ENCODE peak calls at places on chromosome X, in four cellular contexts. One of them, this sample, is unnamed.

GRCh38 chrX:31154941-31155340 is 83.1 kb upstream of the FTHL17 start:
- DNase-seq in stimulated activated CD4-positive, alpha-beta T cell treated with anti-CD3 and anti-CD28 coated beads, Interleukin-4, amount 100 ng/mL, for 48 hours: no peak
- DNase-seq in AG04450: no peak
- DNase-seq in GM12892: no peak
- DNase-seq in this sample: no peak

GRCh38 chrX:3678287-3678686 is 35.2 kb downstream of the PRKX start:
- DNase-seq in stimulated activated CD4-positive, alpha-beta T cell treated with anti-CD3 and anti-CD28 coated beads, Interleukin-4, amount 100 ng/mL, for 48 hours: no peak
- DNase-seq in AG04450: no peak
- DNase-seq in GM12892: no peak
- DNase-seq in this sample: no peak

GRCh38 chrX:10926404-10926803 is 184.7 kb upstream of the HCCS start:
- DNase-seq in stimulated activated CD4-positive, alpha-beta T cell treated with anti-CD3 and anti-CD28 coated beads, Interleukin-4, amount 100 ng/mL, for 48 hours: no peak
- DNase-seq in AG04450: no peak
- DNase-seq in GM12892: no peak
- DNase-seq in this sample: no peak

GRCh38 chrX:10769165-10769564 is 148.8 kb upstream of the MID1 start:
- DNase-seq in stimulated activated CD4-positive, alpha-beta T cell treated with anti-CD3 and anti-CD28 coated beads, Interleukin-4, amount 100 ng/mL, for 48 hours: no peak
- DNase-seq in AG04450: no peak
- DNase-seq in GM12892: peak
- DNase-seq in this sample: no peak

GRCh38 chrX:52923781-52924241 is 26.7 kb downstream of the FAM156B start:
- DNase-seq in stimulated activated CD4-positive, alpha-beta T cell treated with anti-CD3 and anti-CD28 coated beads, Interleukin-4, amount 100 ng/mL, for 48 hours: no peak
- DNase-seq in AG04450: no peak
- DNase-seq in GM12892: no peak
- DNase-seq in this sample: no peak

GRCh38 chrX:46257451-46257879 is 287.8 kb downstream of the ZNF674 start:
- DNase-seq in stimulated activated CD4-positive, alpha-beta T cell treated with anti-CD3 and anti-CD28 coated beads, Interleukin-4, amount 100 ng/mL, for 48 hours: no peak
- DNase-seq in AG04450: no peak
- DNase-seq in GM12892: no peak
- DNase-seq in this sample: no peak

GRCh38 chrX:118272237-118272636 is 73.7 kb upstream of the WDR44 start:
- DNase-seq in stimulated activated CD4-positive, alpha-beta T cell treated with anti-CD3 and anti-CD28 coated beads, Interleukin-4, amount 100 ng/mL, for 48 hours: no peak
- DNase-seq in AG04450: no peak
- DNase-seq in GM12892: no peak
- DNase-seq in this sample: no peak

GRCh38 chrX:67596839-67597790 is 53.3 kb downstream of the AR start:
- DNase-seq in stimulated activated CD4-positive, alpha-beta T cell treated with anti-CD3 and anti-CD28 coated beads, Interleukin-4, amount 100 ng/mL, for 48 hours: no peak
- DNase-seq in AG04450: no peak
- DNase-seq in GM12892: no peak
- DNase-seq in this sample: no peak

GRCh38 chrX:155857561-155857960 is 23.6 kb upstream of the VAMP7 start:
- DNase-seq in stimulated activated CD4-positive, alpha-beta T cell treated with anti-CD3 and anti-CD28 coated beads, Interleukin-4, amount 100 ng/mL, for 48 hours: no peak
- DNase-seq in AG04450: no peak
- DNase-seq in GM12892: no peak
- DNase-seq in this sample: no peak

This sample was measured in progenitor cell of endocrine pancreas.